ENCODE peak calls at places on chromosome 1, in six cellular contexts. R is activated CD4-positive, alpha-beta T cell treated with anti-CD3 and anti-CD28 coated beads for 36 hours; X is dermis blood vessel endothelial cell; N is NCI-H2171 treated with DMSO at 0.1 percent for 48 hours; Y is NCI-H1092 treated with DMSO at 0.1 percent for 48 hours; J is body of pancreas. V is an unnamed sample.
A peak's percentile ranks its signal among the peaks of the same experiment; 100 is the strongest.

GRCh38 chr1:37288900-37289299 is 185.5 kb upstream of the ZC3H12A start:
- DNase-seq in R (peak; percentile 51), X (no peak), N (no peak), Y (no peak), J (no peak), V (no peak)

GRCh38 chr1:29416825-29417557 is 180.7 kb downstream of the PTPRU start:
- DNase-seq in R (no peak), X (no peak), N (no peak), Y (no peak), J (no peak), V (no peak)

GRCh38 chr1:44820328-44820944 is 12.1 kb downstream of the BTBD19 start:
- DNase-seq in R (no peak), X (no peak), N (no peak), Y (no peak), J (no peak), V (no peak)

GRCh38 chr1:15296602-15297321 is 49.7 kb downstream of the FHAD1 start:
- DNase-seq in R (peak; percentile 12), X (no peak), N (no peak), Y (no peak), J (no peak), V (no peak)

GRCh38 chr1:25194576-25195020 is 37.7 kb downstream of the SYF2 start:
- DNase-seq in R (no peak), X (no peak), N (peak; percentile 76), Y (no peak), J (no peak), V (no peak)

GRCh38 chr1:203448521-203449061 is 27.0 kb upstream of the PRELP start:
- DNase-seq in R (no peak), X (no peak), N (peak; percentile 89), Y (peak; percentile 89), J (peak; percentile 10), V (peak; percentile 91)

GRCh38 chr1:27574871-27575831 is 28.8 kb downstream of the AHDC1 start:
- DNase-seq in R (no peak), X (peak; percentile 92), N (peak; percentile 74), Y (peak; percentile 55), J (peak; percentile 92), V (peak; percentile 75)

GRCh38 chr1:7267493-7267892 is 482.2 kb downstream of the CAMTA1 start:
- DNase-seq in R (no peak), X (no peak), N (peak; percentile 36), Y (no peak), J (no peak), V (no peak)

GRCh38 chr1:108511764-108512163 is 48.1 kb upstream of the EEIG2 start:
- DNase-seq in R (no peak), X (no peak), N (no peak), Y (no peak), J (no peak), V (peak; percentile 10)

GRCh38 chr1:29318724-29319123 is 82.4 kb downstream of the PTPRU start:
- DNase-seq in R (no peak), X (no peak), N (no peak), Y (no peak), J (no peak), V (no peak)

GRCh38 chr1:57102957-57103356 is 137.1 kb upstream of the C8B start:
- DNase-seq in R (no peak), X (no peak), N (no peak), Y (no peak), J (no peak), V (peak; percentile 18)

GRCh38 chr1:58881471-58881994 is 97.7 kb upstream of the JUN start:
- DNase-seq in R (no peak), X (peak; percentile 71), N (no peak), Y (no peak), J (peak; percentile 69), V (no peak)

GRCh38 chr1:119773711-119774241 is 5.1 kb upstream of the HMGCS2 start:
- DNase-seq in R (no peak), X (no peak), N (no peak), Y (no peak), J (no peak), V (no peak)

GRCh38 chr1:241240084-241240483 is 116.9 kb downstream of the RGS7 start:
- DNase-seq in R (no peak), X (no peak), N (no peak), Y (no peak), J (peak; percentile 21), V (no peak)

GRCh38 chr1:168112673-168113305 is 23.9 kb downstream of the GPR161 start:
- DNase-seq in R (peak; percentile 86), X (peak; percentile 88), N (peak; percentile 93), Y (peak; percentile 12), J (peak; percentile 30), V (peak; percentile 83)

GRCh38 chr1:110004583-110004982 is 20.0 kb downstream of the AHCYL1 start:
- DNase-seq in R (no peak), X (no peak), N (peak; percentile 20), Y (no peak), J (no peak), V (no peak)

GRCh38 chr1:14263671-14264070 is 334.8 kb upstream of the KAZN start:
- DNase-seq in R (no peak), X (no peak), N (no peak), Y (no peak), J (no peak), V (no peak)

GRCh38 chr1:178011101-178011828 is 41.4 kb upstream of the SEC16B start:
- DNase-seq in R (no peak), X (peak; percentile 89), N (no peak), Y (no peak), J (no peak), V (no peak)

GRCh38 chr1:30287976-30288375 is 435.4 kb downstream of the MATN1 start:
- DNase-seq in R (no peak), X (no peak), N (no peak), Y (no peak), J (no peak), V (no peak)

GRCh38 chr1:110606784-110607662 is 865 bp upstream of the KCNA2 start:
- DNase-seq in R (peak; percentile 39), X (peak; percentile 4), N (peak; percentile 6), Y (peak; percentile 30), J (peak; percentile 34), V (peak; percentile 61)

GRCh38 chr1:226129230-226129629 is 57.3 kb downstream of the ACBD3 start:
- DNase-seq in R (no peak), X (no peak), N (no peak), Y (no peak), J (no peak), V (no peak)

GRCh38 chr1:85582687-85583354 is 2.3 kb downstream of the CCN1 start:
- DNase-seq in R (no peak), X (peak; percentile 57), N (no peak), Y (no peak), J (no peak), V (no peak)

GRCh38 chr1:243725846-243726245 is 124.2 kb downstream of the AKT3 start:
- DNase-seq in R (no peak), X (no peak), N (no peak), Y (no peak), J (no peak), V (no peak)

GRCh38 chr1:206001476-206001888 is 1.7 kb downstream of the RAB7B start:
- DNase-seq in R (peak; percentile 70), X (peak; percentile 76), N (no peak), Y (no peak), J (no peak), V (peak; percentile 66)

GRCh38 chr1:154557939-154558609 is 388 bp downstream of the UBE2Q1 start:
- DNase-seq in R (peak; percentile 57), X (peak; percentile 54), N (no peak), Y (no peak), J (peak; percentile 50), V (no peak)

GRCh38 chr1:20932437-20932977 is 145.4 kb upstream of the HP1BP3 start:
- DNase-seq in R (peak; percentile 65), X (no peak), N (no peak), Y (no peak), J (no peak), V (no peak)

GRCh38 chr1:160779662-160780397 is 16.1 kb upstream of the LY9 start:
- DNase-seq in R (peak; percentile 70), X (peak; percentile 42), N (no peak), Y (no peak), J (peak; percentile 23), V (peak; percentile 44)

GRCh38 chr1:166858726-166859419 is 17.2 kb downstream of the TADA1 start:
- DNase-seq in R (no peak), X (no peak), N (no peak), Y (no peak), J (no peak), V (no peak)

GRCh38 chr1:197778326-197778922 is 3.1 kb upstream of the DENND1B start:
- DNase-seq in R (no peak), X (no peak), N (no peak), Y (no peak), J (no peak), V (no peak)

GRCh38 chr1:79198841-79199240 is 192.3 kb upstream of the ADGRL4 start:
- DNase-seq in R (no peak), X (peak; percentile 76), N (no peak), Y (no peak), J (no peak), V (peak; percentile 29)

GRCh38 chr1:201216395-201217085 is 25.9 kb downstream of the IGFN1 start:
- DNase-seq in R (no peak), X (no peak), N (no peak), Y (no peak), J (no peak), V (no peak)

GRCh38 chr1:56517404-56518130 is 61.8 kb downstream of the PLPP3 start:
- DNase-seq in R (no peak), X (no peak), N (no peak), Y (no peak), J (no peak), V (no peak)